ENCODE peak calls at places on chromosomes 13 and 19, in four cellular contexts. One of them, this sample, is unnamed.

GRCh38 chr13:24228852-24229458 is 68.4 kb downstream of the SPATA13 start:
- DNase-seq in mesenteric fat pad: no peak
- DNase-seq in choroid plexus epithelial cell: peak
- DNase-seq in head of caudate nucleus: no peak
- DNase-seq in this sample: peak

GRCh38 chr13:51152713-51153112 is 41.6 kb upstream of the C13orf42 start:
- DNase-seq in head of caudate nucleus: no peak
- DNase-seq in mesenteric fat pad: no peak
- DNase-seq in choroid plexus epithelial cell: peak
- DNase-seq in this sample: no peak

GRCh38 chr13:21925720-21926119 is 254.8 kb downstream of the FGF9 start:
- DNase-seq in mesenteric fat pad: no peak
- DNase-seq in head of caudate nucleus: no peak
- DNase-seq in choroid plexus epithelial cell: no peak
- DNase-seq in this sample: no peak

GRCh38 chr19:41997121-41997850 is 3.3 kb upstream of the ATP1A3 start:
- DNase-seq in head of caudate nucleus: no peak
- DNase-seq in choroid plexus epithelial cell: peak
- DNase-seq in mesenteric fat pad: no peak
- DNase-seq in this sample: peak

GRCh38 chr13:62626771-62627170 is 1211.1 kb upstream of the PCDH20 start:
- DNase-seq in head of caudate nucleus: no peak
- DNase-seq in mesenteric fat pad: no peak
- DNase-seq in choroid plexus epithelial cell: peak
- DNase-seq in this sample: no peak

GRCh38 chr19:4636151-4636717 is 3.1 kb upstream of the TNFAIP8L1 start:
- DNase-seq in choroid plexus epithelial cell: peak
- DNase-seq in head of caudate nucleus: peak
- DNase-seq in mesenteric fat pad: peak
- DNase-seq in this sample: peak

GRCh38 chr19:10644351-10645007 is 9.7 kb upstream of the ILF3 start:
- DNase-seq in head of caudate nucleus: peak
- DNase-seq in mesenteric fat pad: peak
- DNase-seq in choroid plexus epithelial cell: peak
- DNase-seq in this sample: peak

GRCh38 chr13:30113983-30114491 is 193.3 kb downstream of the KATNAL1 start:
- DNase-seq in choroid plexus epithelial cell: no peak
- DNase-seq in mesenteric fat pad: no peak
- DNase-seq in head of caudate nucleus: no peak
- DNase-seq in this sample: no peak

GRCh38 chr13:47213057-47213456 is 316.2 kb upstream of the HTR2A start:
- DNase-seq in choroid plexus epithelial cell: no peak
- DNase-seq in head of caudate nucleus: no peak
- DNase-seq in mesenteric fat pad: no peak
- DNase-seq in this sample: no peak

GRCh38 chr19:10921909-10922637 is 6.4 kb downstream of the YIPF2 start:
- DNase-seq in head of caudate nucleus: no peak
- DNase-seq in choroid plexus epithelial cell: no peak
- DNase-seq in mesenteric fat pad: no peak
- DNase-seq in this sample: no peak

GRCh38 chr19:48780684-48781391 is 25.5 kb downstream of the FGF21 start:
- DNase-seq in mesenteric fat pad: no peak
- DNase-seq in choroid plexus epithelial cell: peak
- DNase-seq in head of caudate nucleus: no peak
- DNase-seq in this sample: peak

GRCh38 chr19:16457195-16457953 is 14.4 kb downstream of the EPS15L1 start:
- DNase-seq in head of caudate nucleus: no peak
- DNase-seq in mesenteric fat pad: no peak
- DNase-seq in choroid plexus epithelial cell: peak
- DNase-seq in this sample: no peak

GRCh38 chr19:40150170-40150569 is 41.1 kb upstream of the MAP3K10 start:
- DNase-seq in head of caudate nucleus: no peak
- DNase-seq in mesenteric fat pad: no peak
- DNase-seq in choroid plexus epithelial cell: peak
- DNase-seq in this sample: no peak

GRCh38 chr13:20142019-20142926 is 18.6 kb downstream of the GJA3 start:
- DNase-seq in head of caudate nucleus: no peak
- DNase-seq in choroid plexus epithelial cell: no peak
- DNase-seq in mesenteric fat pad: no peak
- DNase-seq in this sample: no peak

GRCh38 chr19:14599548-14600147 is 16.8 kb downstream of the CLEC17A start:
- DNase-seq in head of caudate nucleus: no peak
- DNase-seq in choroid plexus epithelial cell: no peak
- DNase-seq in mesenteric fat pad: no peak
- DNase-seq in this sample: no peak

GRCh38 chr13:114009590-114010400 is 35.9 kb upstream of the C13orf46 start:
- DNase-seq in head of caudate nucleus: no peak
- DNase-seq in mesenteric fat pad: no peak
- DNase-seq in choroid plexus epithelial cell: no peak
- DNase-seq in this sample: no peak

This sample was measured in RKO.